ENCODE peak calls at places on chromosome 1, in eight cellular contexts. U is Karpas-422, D is bronchial epithelial cell, O is tibial artery, M is choroid plexus epithelial cell, B is spleen, S is adrenal gland, Z is retinal pigment epithelial cell. N is an unnamed sample.

GRCh38 chr1:53134961-53135734 is 7.3 kb downstream of the SLC1A7 start:
- DNase-seq in D (peak), O (no peak), S (no peak), B (peak), M (no peak), U (no peak), Z (peak), N (no peak)

GRCh38 chr1:99613716-99614115 is 32.2 kb upstream of the PALMD start:
- DNase-seq in S (no peak), Z (no peak), O (no peak), B (no peak), U (no peak), D (no peak), M (peak), N (no peak)

GRCh38 chr1:8318436-8318835 is 522 bp downstream of the SLC45A1 start:
- DNase-seq in U (no peak), S (peak), O (no peak), D (no peak), B (no peak), M (no peak), Z (no peak), N (no peak)

GRCh38 chr1:205598841-205599666 is 32.8 kb downstream of the ELK4 start:
- DNase-seq in B (no peak), D (no peak), M (peak), U (no peak), O (peak), S (peak), Z (peak), N (no peak)

GRCh38 chr1:24540906-24541710 is 14.8 kb upstream of the NCMAP start:
- DNase-seq in Z (peak), M (peak), B (no peak), S (no peak), O (no peak), D (peak), U (peak), N (no peak)

GRCh38 chr1:159171688-159172501 is 480 bp downstream of the CADM3 start:
- DNase-seq in Z (no peak), U (no peak), M (no peak), S (no peak), O (no peak), D (no peak), B (peak), N (peak)

GRCh38 chr1:5140136-5140535 is 485.7 kb downstream of the AJAP1 start:
- DNase-seq in U (no peak), M (no peak), S (no peak), D (peak), Z (no peak), B (no peak), O (no peak), N (no peak)

GRCh38 chr1:36673207-36673606 is 190.5 kb upstream of the CSF3R start:
- DNase-seq in Z (no peak), D (no peak), M (no peak), O (no peak), S (no peak), B (no peak), U (no peak), N (no peak)

GRCh38 chr1:48228156-48228555 is 5.6 kb downstream of the SLC5A9 start:
- DNase-seq in M (peak), Z (no peak), D (no peak), U (peak), B (no peak), O (no peak), S (no peak), N (no peak)

GRCh38 chr1:243246916-243247315 is 8.2 kb downstream of the CEP170 start:
- DNase-seq in O (no peak), S (no peak), D (no peak), B (no peak), U (peak), M (no peak), Z (no peak), N (no peak)

GRCh38 chr1:38208720-38209632 is 162.4 kb upstream of the POU3F1 start:
- DNase-seq in D (no peak), S (no peak), U (no peak), O (no peak), Z (no peak), B (no peak), M (peak), N (no peak)

GRCh38 chr1:35229587-35230360 is 36.8 kb upstream of the SFPQ start:
- DNase-seq in B (no peak), Z (no peak), S (no peak), D (no peak), M (no peak), U (no peak), O (no peak), N (no peak)

GRCh38 chr1:151992345-151993083 is 1.1 kb downstream of the S100A10 start:
- DNase-seq in S (peak), Z (peak), B (peak), D (peak), M (peak), O (peak), U (no peak), N (peak)

DNA sequence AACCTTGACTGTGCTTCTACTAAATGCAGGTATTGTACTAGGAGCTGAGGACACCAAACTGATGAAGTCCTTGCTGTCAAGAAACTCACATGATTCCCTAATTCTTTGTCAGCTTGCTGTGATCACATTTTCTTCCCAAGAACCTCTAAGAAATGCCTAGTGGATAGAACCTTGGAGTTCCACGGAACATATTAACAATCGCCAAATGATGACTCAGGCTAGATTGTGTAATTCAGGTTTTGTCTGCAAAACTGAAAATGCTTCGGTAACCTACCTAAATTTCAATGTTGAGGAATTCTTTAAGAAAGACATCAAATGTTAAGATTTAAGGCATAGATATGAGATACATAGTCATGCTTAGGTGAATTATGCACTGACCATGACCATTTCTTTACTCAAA is 1.7 kb upstream of the GADD45A start:
- DNase-seq in U (no peak), D (peak), S (no peak), Z (no peak), M (peak), O (no peak), B (no peak), N (no peak)
- H3K4me3 ChIP-seq in U (no peak), D (no peak), S (no peak), Z (no peak), M (peak), O (no peak), B (no peak), N (no peak)

GRCh38 chr1:115706009-115706362 is 62.5 kb downstream of the CASQ2 start:
- DNase-seq in U (no peak), M (no peak), B (no peak), D (no peak), Z (no peak), S (no peak), O (no peak), N (no peak)
- H3K4me3 ChIP-seq in U (no peak), M (no peak), B (no peak), D (no peak), Z (no peak), S (no peak), O (no peak), N (no peak)

DNA sequence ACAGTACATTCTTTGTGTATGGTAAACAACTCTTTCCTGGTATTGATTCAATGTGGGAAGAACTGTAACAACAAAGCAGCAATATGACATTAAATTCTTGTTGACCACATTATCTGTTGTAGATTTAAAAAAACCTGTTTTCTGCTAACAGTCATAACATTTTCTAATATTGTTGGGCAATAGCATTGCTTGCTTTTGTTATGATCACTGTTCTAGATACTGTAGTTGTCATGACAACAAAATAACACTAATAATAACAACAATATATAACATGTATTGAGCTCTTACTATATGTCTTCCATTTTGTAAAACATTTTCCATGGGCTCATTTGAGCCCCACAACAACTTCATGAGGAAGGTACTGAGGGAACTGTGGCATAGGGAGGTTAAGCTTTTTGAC is 54.2 kb downstream of the PDE4B start:
- DNase-seq in B (no peak), U (no peak), O (no peak), D (no peak), M (peak), Z (no peak), S (no peak), N (no peak)
- H3K4me3 ChIP-seq in B (no peak), U (no peak), O (no peak), D (no peak), M (no peak), Z (no peak), S (no peak), N (no peak)

DNA sequence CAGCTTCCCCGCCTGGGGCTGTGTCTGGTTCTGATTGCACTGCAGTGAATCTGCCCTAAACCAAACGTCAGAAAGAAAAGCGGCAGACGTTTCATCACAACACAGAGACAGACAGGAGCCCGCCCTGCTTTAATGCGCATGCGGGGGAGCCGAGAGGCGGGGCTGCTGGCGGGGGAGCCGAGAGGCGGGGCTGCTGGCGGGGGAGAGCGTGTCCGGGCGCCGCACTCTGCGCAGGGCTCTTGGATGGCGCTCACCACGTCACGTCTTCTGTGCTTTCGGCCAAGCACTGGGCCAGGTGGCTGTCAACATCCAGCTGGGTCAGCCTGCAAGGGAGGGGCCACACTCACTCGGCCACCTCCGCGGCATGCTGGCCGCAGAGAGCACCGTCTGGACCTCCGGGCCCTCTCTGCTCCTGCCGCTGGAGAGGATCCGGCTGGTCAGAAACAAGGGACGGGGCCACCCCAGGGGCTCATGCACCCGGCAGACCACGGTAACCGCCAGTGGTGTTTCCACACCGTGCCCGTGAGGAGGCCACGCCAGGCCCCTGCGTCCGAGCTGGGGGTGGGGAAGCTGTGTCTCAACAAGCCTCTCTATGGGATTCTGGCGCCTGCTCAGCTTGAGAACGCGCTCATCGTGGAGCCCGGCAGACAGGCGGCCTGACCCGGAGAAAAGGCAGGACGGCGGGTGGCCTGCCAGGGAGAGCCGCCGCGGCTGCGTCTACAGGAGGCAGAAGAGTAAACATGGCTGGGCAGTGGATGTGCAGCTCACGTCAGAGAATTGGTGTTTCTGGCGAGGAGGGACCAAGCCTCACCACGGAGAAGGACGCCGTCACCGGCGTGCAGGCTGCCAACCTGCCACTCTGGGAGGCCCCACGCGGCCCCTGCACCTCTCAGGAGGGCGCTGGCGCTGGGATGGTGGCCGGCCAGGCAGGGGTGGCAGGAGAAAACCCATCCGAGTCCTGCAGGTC is 4.8 kb downstream of the FAAP20 start:
- DNase-seq in B (peak), O (peak), D (peak), Z (peak), U (peak), M (peak), S (peak), N (peak)
- H3K4me3 ChIP-seq in B (peak), O (peak), D (peak), Z (peak), U (peak), M (peak), S (peak), N (peak)

DNA sequence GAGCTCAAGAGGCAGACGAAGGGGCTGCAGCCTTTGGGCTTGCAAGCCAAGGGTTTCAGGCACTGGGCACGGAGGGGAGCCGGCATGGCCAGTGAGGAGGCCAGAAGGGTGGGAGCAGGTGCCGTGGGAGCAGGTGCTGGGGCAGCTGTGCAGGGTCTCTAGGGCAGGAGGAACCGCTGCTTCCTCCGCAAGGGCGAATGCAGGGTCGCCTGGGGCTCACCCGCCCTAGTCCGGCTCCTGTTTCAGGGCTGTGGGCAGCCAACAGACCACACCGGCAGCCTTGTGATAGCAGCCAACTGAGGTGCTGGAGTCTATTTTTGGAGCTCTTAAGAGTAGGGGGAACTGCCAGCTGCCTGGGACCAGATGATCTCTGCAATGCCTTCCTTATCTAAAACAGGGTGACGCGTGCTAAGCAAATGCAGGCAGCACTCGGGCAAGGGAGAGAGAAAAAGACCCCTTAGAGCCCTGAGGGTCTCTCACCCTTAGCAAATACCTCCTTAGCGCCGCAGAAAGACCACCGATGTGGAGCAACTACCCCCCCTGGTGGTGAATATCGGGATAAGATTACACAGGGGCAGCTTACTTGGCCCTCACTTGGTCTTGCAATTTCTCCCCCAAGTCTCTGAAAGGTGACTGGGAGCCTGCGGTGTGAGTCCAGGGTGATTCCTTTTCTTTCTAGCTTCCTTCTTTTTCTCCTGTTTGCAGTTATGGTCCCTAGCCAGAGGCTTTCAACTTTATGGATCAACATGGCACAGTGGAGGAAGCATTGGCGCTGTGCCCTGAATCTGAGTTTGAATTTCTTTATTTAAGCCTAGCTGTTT is 20.7 kb upstream of the MAPKAPK2 start:
- DNase-seq in U (peak), D (peak), B (peak), S (peak), Z (no peak), O (no peak), M (peak), N (peak)
- H3K4me3 ChIP-seq in U (peak), D (no peak), B (no peak), S (no peak), Z (peak), O (peak), M (no peak), N (no peak)

GRCh38 chr1:40710581-40711315 is 19.2 kb downstream of the NFYC start:
- DNase-seq in O (no peak), Z (no peak), S (no peak), D (no peak), B (no peak), M (no peak), U (peak), N (no peak)
- H3K4me3 ChIP-seq in O (peak), Z (peak), S (peak), D (peak), B (no peak), M (peak), U (peak), N (peak)

GRCh38 chr1:155043793-155044192 is 7.3 kb upstream of the ADAM15 start:
- DNase-seq in M (no peak), D (no peak), Z (no peak), O (no peak), S (no peak), B (no peak), U (no peak), N (no peak)
- H3K4me3 ChIP-seq in M (no peak), D (no peak), Z (no peak), O (no peak), S (no peak), B (no peak), U (no peak), N (no peak)

GRCh38 chr1:44418022-44418673 is 13.1 kb downstream of the RNF220 start:
- DNase-seq in B (no peak), S (no peak), Z (no peak), M (no peak), D (no peak), U (no peak), O (no peak), N (no peak)

GRCh38 chr1:44413740-44414139 is 8.7 kb downstream of the RNF220 start:
- DNase-seq in M (no peak), O (no peak), U (no peak), Z (no peak), D (no peak), B (no peak), S (no peak), N (no peak)

GRCh38 chr1:44420535-44420934 is 15.5 kb downstream of the RNF220 start:
- DNase-seq in D (no peak), U (no peak), S (no peak), B (no peak), M (no peak), Z (no peak), O (no peak), N (no peak)

GRCh38 chr1:44416408-44416807 is 11.4 kb downstream of the RNF220 start:
- DNase-seq in U (no peak), D (no peak), S (no peak), M (no peak), B (no peak), Z (no peak), O (no peak), N (no peak)

GRCh38 chr1:44417351-44418021 is 12.4 kb downstream of the RNF220 start:
- DNase-seq in U (no peak), M (peak), B (peak), Z (no peak), S (no peak), D (no peak), O (no peak), N (peak)
- H3K4me3 ChIP-seq in U (no peak), M (no peak), B (peak), Z (no peak), S (peak), D (no peak), O (peak), N (peak)

DNA sequence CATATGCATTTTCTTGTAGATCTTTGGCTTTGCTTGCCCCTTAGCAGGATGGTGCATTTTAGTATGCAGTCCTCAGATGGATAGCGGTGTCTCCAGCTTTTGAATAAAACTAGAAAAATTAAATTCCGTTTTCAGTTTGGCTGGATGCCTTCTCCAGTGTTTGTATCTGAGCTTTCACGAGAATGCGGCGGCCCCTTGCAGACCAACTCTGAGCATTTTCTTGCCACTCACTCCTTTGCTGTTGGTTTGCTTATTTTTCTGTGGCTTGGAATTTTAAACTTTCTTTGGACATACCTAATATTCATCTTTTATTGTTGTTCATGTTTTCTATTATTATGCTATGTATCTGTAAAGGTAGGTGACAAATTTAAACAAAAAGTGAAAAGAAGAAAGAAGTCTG is 192.6 kb downstream of the NFIA start:
- DNase-seq in Z (no peak), S (no peak), D (no peak), U (no peak), B (no peak), O (no peak), M (no peak), N (no peak)
- H3K4me3 ChIP-seq in Z (no peak), S (no peak), D (no peak), U (no peak), B (no peak), O (no peak), M (no peak), N (no peak)

GRCh38 chr1:34165422-34165921 is 442 bp upstream of the CSMD2 start:
- DNase-seq in Z (no peak), B (no peak), U (no peak), O (no peak), M (no peak), D (no peak), S (no peak), N (no peak)

GRCh38 chr1:34164510-34165381 is at the start of gene CSMD2:
- DNase-seq in U (no peak), B (no peak), S (peak), Z (no peak), O (no peak), D (peak), M (peak), N (peak)

GRCh38 chr1:34166191-34167090 is 1.4 kb upstream of the CSMD2 start:
- DNase-seq in U (no peak), S (peak), O (no peak), B (no peak), M (no peak), D (no peak), Z (no peak), N (peak)

GRCh38 chr1:34163792-34164509 is 1.1 kb downstream of the CSMD2 start:
- DNase-seq in M (no peak), B (no peak), Z (no peak), S (peak), D (no peak), U (no peak), O (no peak), N (no peak)

GRCh38 chr1:34162852-34163766 is 1.9 kb downstream of the CSMD2 start:
- DNase-seq in M (peak), U (peak), S (peak), B (peak), D (peak), Z (peak), O (peak), N (peak)
- H3K4me3 ChIP-seq in M (no peak), U (no peak), S (peak), B (peak), D (peak), Z (no peak), O (peak), N (peak)